ENCODE peak calls at places on chromosomes 1 and 21, in four cellular contexts. Q is AG09309, B is AML-193, G is occipital lobe. I is an unnamed sample.

GRCh38 chr1:59453297-59453970 is 156.5 kb downstream of the FGGY start:
- DNase-seq in Q (no peak), B (no peak), G (no peak), I (no peak)

GRCh38 chr1:240399381-240399780 is 212.6 kb downstream of the GREM2 start:
- DNase-seq in Q (peak; percentile 87), B (no peak), G (peak; percentile 59), I (no peak)

GRCh38 chr1:94382163-94382562 is 36.0 kb upstream of the ABCD3 start:
- DNase-seq in Q (no peak), B (peak; percentile 25), G (no peak), I (no peak)

GRCh38 chr1:224340711-224341384 is 10.9 kb upstream of the NVL start:
- DNase-seq in Q (no peak), B (no peak), G (no peak), I (no peak)

GRCh38 chr1:67713071-67713806 is 28.2 kb downstream of the GADD45A start:
- DNase-seq in Q (peak; percentile 63), B (no peak), G (no peak), I (no peak)

GRCh38 chr1:182110635-182111034 is 49.1 kb upstream of the ZNF648 start:
- DNase-seq in Q (no peak), B (no peak), G (no peak), I (no peak)

GRCh38 chr1:192538407-192539311 is 36.9 kb upstream of the RGS1 start:
- DNase-seq in Q (no peak), B (no peak), G (no peak), I (no peak)

GRCh38 chr1:236303675-236304074 is 21.9 kb upstream of the ERO1B start:
- DNase-seq in Q (no peak), B (no peak), G (no peak), I (no peak)

GRCh38 chr1:89605692-89606091 is 27.2 kb upstream of the LRRC8C start:
- DNase-seq in Q (no peak), B (no peak), G (no peak), I (no peak)

GRCh38 chr1:45892068-45892785 is 88.8 kb downstream of the MAST2 start:
- DNase-seq in Q (peak; percentile 71), B (no peak), G (no peak), I (peak; percentile 38)

GRCh38 chr1:54370287-54371003 is 35.7 kb downstream of the SSBP3 start:
- DNase-seq in Q (no peak), B (no peak), G (no peak), I (no peak)

GRCh38 chr1:18344755-18345154 is 136.0 kb upstream of the KLHDC7A start:
- DNase-seq in Q (no peak), B (no peak), G (no peak), I (no peak)

GRCh38 chr1:66231162-66232077 is 302.5 kb upstream of the SGIP1 start:
- DNase-seq in Q (peak; percentile 25), B (no peak), G (no peak), I (no peak)

GRCh38 chr1:155030243-155030795 is 3.3 kb downstream of the DCST2 start:
- DNase-seq in Q (no peak), B (no peak), G (no peak), I (no peak)

GRCh38 chr1:23798662-23799142 is 1.9 kb downstream of the GALE start:
- DNase-seq in Q (no peak), B (no peak), G (no peak), I (no peak)

GRCh38 chr1:4171480-4172450 is 271.7 kb upstream of the C1orf174 start:
- DNase-seq in Q (no peak), B (no peak), G (no peak), I (no peak)

GRCh38 chr21:31347435-31348032 is 3.5 kb upstream of the TIAM1 start:
- DNase-seq in Q (no peak), B (no peak), G (no peak), I (no peak)

GRCh38 chr1:214234635-214235025 is 46.3 kb upstream of the SMYD2 start:
- DNase-seq in Q (no peak), B (no peak), G (no peak), I (no peak)

GRCh38 chr1:5908461-5909375 is 83.5 kb downstream of the NPHP4 start:
- DNase-seq in Q (no peak), B (no peak), G (peak; percentile 46), I (no peak)

GRCh38 chr1:205656236-205656635 is 24.1 kb downstream of the SLC45A3 start:
- DNase-seq in Q (no peak), B (no peak), G (no peak), I (no peak)

GRCh38 chr1:10252508-10252907 is 42.1 kb downstream of the KIF1B start:
- DNase-seq in Q (no peak), B (no peak), G (no peak), I (no peak)

GRCh38 chr21:43300496-43301423 is 126.2 kb downstream of the SIK1 start:
- DNase-seq in Q (no peak), B (no peak), G (no peak), I (no peak)

GRCh38 chr21:45392206-45392971 is 12.6 kb upstream of the COL18A1 start:
- DNase-seq in Q (no peak), B (no peak), G (no peak), I (no peak)

GRCh38 chr1:230820568-230820967 is 47.8 kb downstream of the C1orf198 start:
- DNase-seq in Q (no peak), B (no peak), G (peak; percentile 63), I (no peak)

GRCh38 chr1:40784141-40784770 is 669 bp downstream of the KCNQ4 start:
- DNase-seq in Q (no peak), B (no peak), G (no peak), I (no peak)

GRCh38 chr1:42793824-42794223 is 9.0 kb downstream of the TMEM269 start:
- DNase-seq in Q (no peak), B (no peak), G (no peak), I (no peak)

GRCh38 chr1:91053630-91054029 is 31.8 kb upstream of the ZNF644 start:
- DNase-seq in Q (no peak), B (no peak), G (no peak), I (no peak)

GRCh38 chr1:228514421-228514820 is 27.2 kb downstream of the RNF187 start:
- DNase-seq in Q (no peak), B (no peak), G (no peak), I (no peak)

GRCh38 chr1:145936247-145936646 is 9.0 kb upstream of the RBM8A start:
- DNase-seq in Q (no peak), B (no peak), G (no peak), I (no peak)

GRCh38 chr1:68615303-68615702 is 118.4 kb upstream of the DEPDC1 start:
- DNase-seq in Q (no peak), B (no peak), G (no peak), I (no peak)

GRCh38 chr1:61851849-61852692 is 109.8 kb downstream of the PATJ start:
- DNase-seq in Q (peak; percentile 41), B (peak; percentile 49), G (no peak), I (peak; percentile 51)